ENCODE peak calls at places on chromosome 10, in five cellular contexts. Y is GM23248, L is PC-3, K is HCT116, R is fibroblast of lung. N is an unnamed sample.

GRCh38 chr10:102401735-102402511 is 6.4 kb downstream of the NFKB2 start:
- DNase-seq in Y (peak; percentile 71), L (peak; percentile 80), K (no peak), R (no peak), N (no peak)

GRCh38 chr10:18539335-18539734 is 112.1 kb downstream of the NSUN6 start:
- DNase-seq in Y (no peak), L (no peak), K (no peak), R (no peak), N (no peak)

GRCh38 chr10:28849821-28850220 is 172.5 kb downstream of the BAMBI start:
- DNase-seq in Y (no peak), L (no peak), K (no peak), R (no peak), N (no peak)

GRCh38 chr10:75497997-75498797 is 66.8 kb downstream of the LRMDA start:
- DNase-seq in Y (peak; percentile 86), L (peak; percentile 49), K (peak; percentile 78), R (peak; percentile 80), N (no peak)

GRCh38 chr10:110137142-110137545 is 70.3 kb upstream of the MXI1 start:
- DNase-seq in Y (peak; percentile 88), L (peak; percentile 72), K (peak; percentile 55), R (peak; percentile 88), N (peak; percentile 87)

GRCh38 chr10:17454181-17454800 is at the start of gene ST8SIA6:
- DNase-seq in Y (peak; percentile 74), L (peak; percentile 16), K (no peak), R (peak; percentile 49), N (peak; percentile 78)

GRCh38 chr10:82409671-82410070 is 534.7 kb downstream of the NRG3 start:
- DNase-seq in Y (no peak), L (no peak), K (no peak), R (no peak), N (no peak)

GRCh38 chr10:32379950-32380547 is 33.1 kb upstream of the EPC1 start:
- DNase-seq in Y (no peak), L (no peak), K (no peak), R (no peak), N (no peak)

GRCh38 chr10:79105818-79106217 is 37.1 kb downstream of the ZMIZ1 start:
- DNase-seq in Y (no peak), L (no peak), K (no peak), R (no peak), N (no peak)

GRCh38 chr10:121580276-121581116 is 17.7 kb downstream of the FGFR2 start:
- DNase-seq in Y (no peak), L (peak; percentile 31), K (no peak), R (no peak), N (peak; percentile 90)

GRCh38 chr10:51804861-51805260 is 105.5 kb upstream of the CSTF2T start:
- DNase-seq in Y (peak; percentile 90), L (peak; percentile 96), K (no peak), R (peak; percentile 69), N (no peak)

GRCh38 chr10:33143160-33143728 is 185.2 kb upstream of the ITGB1 start:
- DNase-seq in Y (peak; percentile 95), L (peak; percentile 100), K (no peak), R (peak; percentile 83), N (no peak)

GRCh38 chr10:1374501-1374900 is 318.3 kb downstream of the WDR37 start:
- DNase-seq in Y (no peak), L (no peak), K (no peak), R (no peak), N (no peak)

GRCh38 chr10:78548369-78548985 is 514.8 kb downstream of the RPS24 start:
- DNase-seq in Y (no peak), L (no peak), K (no peak), R (no peak), N (no peak)

GRCh38 chr10:5723692-5724091 is 39.1 kb downstream of the TASOR2 start:
- DNase-seq in Y (no peak), L (no peak), K (no peak), R (no peak), N (no peak)

GRCh38 chr10:51667992-51668689 is 31.3 kb downstream of the CSTF2T start:
- DNase-seq in Y (peak; percentile 44), L (peak; percentile 91), K (no peak), R (peak; percentile 73), N (no peak)

GRCh38 chr10:73857446-73857845 is 16.9 kb downstream of the CAMK2G start:
- DNase-seq in Y (no peak), L (no peak), K (no peak), R (no peak), N (no peak)

GRCh38 chr10:30821269-30821993 is 191.9 kb upstream of the LYZL2 start:
- DNase-seq in Y (peak; percentile 37), L (no peak), K (no peak), R (no peak), N (no peak)
- H2AFZ ChIP-seq in Y (peak overlapping the region; percentile 27), L (no peak overlapping the region), K (no peak overlapping the region), R (peak overlapping the region; percentile 58), N (no peak overlapping the region)

GRCh38 chr10:127577376-127577775 is 28.3 kb downstream of the NPS start:
- DNase-seq in Y (peak; percentile 42), L (peak; percentile 26), K (no peak), R (peak; percentile 42), N (no peak)

GRCh38 chr10:127577878-127578627 is 28.9 kb downstream of the NPS start:
- DNase-seq in Y (no peak), L (no peak), K (no peak), R (no peak), N (no peak)

GRCh38 chr10:127580822-127581221 is 31.7 kb downstream of the NPS start:
- DNase-seq in Y (no peak), L (no peak), K (no peak), R (no peak), N (no peak)

GRCh38 chr10:127578628-127579305 is 29.7 kb downstream of the NPS start:
- DNase-seq in Y (peak; percentile 23), L (no peak), K (no peak), R (no peak), N (no peak)

GRCh38 chr10:127579640-127580039 is 30.5 kb downstream of the NPS start:
- DNase-seq in Y (no peak), L (no peak), K (no peak), R (no peak), N (no peak)
- H3K79me2 ChIP-seq in Y (no peaks in the 10 kb centered on the region), L (no peaks in the 10 kb centered on the region), K (no peaks in the 10 kb centered on the region), R (no peaks in the 10 kb centered on the region), N (no peaks in the 10 kb centered on the region)

DNA sequence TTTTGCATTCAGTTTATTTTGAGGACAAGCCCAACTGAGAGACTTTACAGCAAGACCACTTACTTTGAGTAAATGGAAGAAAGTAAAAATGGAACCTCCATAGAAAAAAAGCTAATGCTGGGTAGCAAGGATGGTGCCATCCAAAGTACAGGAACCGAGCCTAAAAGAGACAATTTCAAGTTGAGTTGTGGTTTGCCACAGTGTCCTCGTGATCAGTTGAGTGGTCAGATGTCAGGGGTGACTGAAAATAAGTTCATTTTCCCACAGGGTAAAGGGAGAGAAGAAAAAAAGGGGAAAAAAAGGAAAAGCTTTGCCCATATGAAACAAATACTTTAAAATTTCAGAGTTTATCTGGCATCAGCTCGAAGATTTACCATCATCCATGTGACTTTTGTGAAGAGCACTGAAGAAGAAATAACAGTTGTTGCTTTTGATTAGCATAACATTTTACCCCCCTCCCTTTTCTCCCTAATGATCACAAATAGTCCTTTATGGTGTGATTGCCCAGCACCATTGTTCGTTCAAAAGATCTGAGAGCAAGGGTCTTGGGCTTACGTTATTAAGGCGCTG is 338.3 kb downstream of the RNLS start:
- DNase-seq in Y (no peak), L (no peak), K (no peak), R (no peak), N (no peak)
- H2AFZ ChIP-seq in Y (no peak overlapping the region), L (no peak overlapping the region), K (no peak overlapping the region), R (no peak overlapping the region), N (peak overlapping the region; percentile 2)

GRCh38 chr10:63267414-63268138 is 134.4 kb downstream of the NRBF2 start:
- DNase-seq in Y (peak; percentile 85), L (peak; percentile 98), K (peak; percentile 43), R (peak; percentile 94), N (peak; percentile 69)

GRCh38 chr10:63266337-63267327 is 133.5 kb downstream of the NRBF2 start:
- DNase-seq in Y (peak; percentile 21), L (peak; percentile 53), K (no peak), R (peak; percentile 30), N (peak; percentile 67)

GRCh38 chr10:63268798-63269503 is 135.8 kb downstream of the NRBF2 start:
- DNase-seq in Y (peak; percentile 98), L (peak; percentile 100), K (peak; percentile 94), R (peak; percentile 95), N (peak; percentile 92)

GRCh38 chr10:63265646-63266207 is 132.6 kb downstream of the NRBF2 start:
- DNase-seq in Y (peak; percentile 21), L (no peak), K (no peak), R (peak; percentile 16), N (no peak)

DNA sequence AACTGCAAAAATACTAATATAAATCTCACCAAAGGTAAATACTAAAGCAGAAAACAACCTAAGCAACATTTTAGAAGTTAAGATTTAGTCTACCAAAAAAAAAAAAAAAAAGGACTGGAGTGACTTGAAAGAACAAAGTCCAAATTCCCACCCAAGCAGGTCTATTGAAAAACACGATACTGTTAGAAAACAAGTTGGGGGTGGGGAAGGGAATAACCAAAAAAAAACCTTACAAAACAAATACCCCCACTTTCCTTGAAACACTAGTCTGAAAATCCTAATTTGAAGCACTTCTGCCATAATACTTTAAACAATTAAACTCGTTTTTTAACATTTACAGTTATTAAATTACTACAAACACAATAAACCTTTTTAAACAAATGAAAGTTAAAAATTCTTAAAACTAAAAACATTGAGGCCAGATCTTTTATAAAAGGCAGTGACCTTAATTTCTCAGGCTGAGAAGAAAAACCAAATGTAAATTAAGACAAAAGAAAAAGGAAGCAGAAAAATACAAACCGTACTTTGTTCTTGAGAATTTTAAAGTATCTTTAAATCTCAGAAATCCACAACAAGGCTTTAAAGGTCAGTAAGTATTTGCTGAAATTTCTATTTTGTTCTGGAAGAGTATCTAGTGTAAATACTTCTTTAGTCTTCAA is 135.1 kb downstream of the NRBF2 start:
- DNase-seq in Y (peak; percentile 58), L (no peak), K (no peak), R (no peak), N (peak; percentile 41)
- H3K79me2 ChIP-seq in Y (peaks cover 94% of the 10 kb centered on the region), L (peaks cover 92% of the 10 kb centered on the region), K (peaks cover 89% of the 10 kb centered on the region), R (peaks cover 60% of the 10 kb centered on the region), N (peaks cover 99% of the 10 kb centered on the region)

DNA sequence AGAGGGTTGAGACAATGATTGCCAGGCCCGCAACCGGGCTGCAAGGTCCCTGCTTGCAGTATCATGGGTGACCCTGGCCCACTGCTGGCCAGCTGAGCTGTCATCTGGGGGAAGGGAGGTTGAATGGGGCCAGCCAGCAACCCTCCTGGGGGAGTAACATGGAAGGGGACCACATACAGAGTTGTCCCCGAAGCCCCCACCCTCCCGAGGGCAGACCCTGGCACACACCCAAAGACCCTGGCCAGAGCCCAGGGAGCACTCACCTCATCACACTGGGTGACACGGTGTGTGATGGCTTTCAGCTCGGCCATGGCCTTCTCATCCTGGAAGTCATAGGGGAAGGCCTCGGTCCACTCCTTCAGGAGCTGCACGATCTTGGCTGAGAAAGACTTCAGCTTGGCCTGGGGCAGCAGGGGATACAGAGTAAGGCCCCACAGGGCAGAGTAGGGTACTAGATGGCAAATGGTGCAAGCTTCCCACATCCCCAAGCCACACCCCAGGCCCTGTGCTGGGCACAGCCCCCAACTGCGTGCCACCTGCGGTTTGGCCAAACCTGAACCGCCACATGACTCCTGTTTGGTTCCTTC is 63.4 kb downstream of the CSGALNACT2 start:
- DNase-seq in Y (no peak), L (no peak), K (no peak), R (no peak), N (no peak)
- H2AFZ ChIP-seq in Y (no peak overlapping the region), L (no peak overlapping the region), K (no peak overlapping the region), R (no peak overlapping the region), N (no peak overlapping the region)